ENCODE peak calls at places on chromosomes 5 and 9, in ten cellular contexts. R is activated CD8-positive, alpha-beta memory T cell treated with anti-CD3 and anti-CD28 coated beads for 4 hours; P is NCI-H510A treated with DMSO at 0.1 percent for 48 hours; M is SK-MEL-5; I is stimulated activated CD8-positive, alpha-beta memory T cell treated with anti-CD3 and anti-CD28 coated beads, Interleukin-7, amount 100 ng/mL, for 24 hours; F is NCI-H526 treated with DMSO at 0.1 percent for 48 hours; G is IMR-90; S is cardiac septum; V is cardiac muscle cell; O is upper lobe of left lung. X is an unnamed sample.

GRCh38 chr5:146447734-146448380 is 724 bp downstream of the TCERG1 start:
- DNase-seq in R (peak), P (no peak), M (peak), I (no peak), F (no peak), G (peak), S (no peak), V (peak), O (no peak), X (no peak)

GRCh38 chr9:88722753-88723152 is 187.8 kb downstream of the NXNL2 start:
- DNase-seq in R (no peak), P (no peak), M (peak), I (no peak), F (no peak), G (peak), S (no peak), V (peak), O (no peak), X (no peak)

GRCh38 chr9:73270967-73271722 is 119.5 kb downstream of the ANXA1 start:
- DNase-seq in R (no peak), P (no peak), M (peak), I (no peak), F (no peak), G (peak), S (no peak), V (peak), O (no peak), X (no peak)

GRCh38 chr9:95025213-95026170 is 292.0 kb downstream of the FANCC start:
- DNase-seq in R (no peak), P (peak), M (peak), I (no peak), F (peak), G (peak), S (no peak), V (peak), O (peak), X (no peak)

GRCh38 chr9:21709464-21710058 is 92.9 kb upstream of the MTAP start:
- DNase-seq in R (peak), P (peak), M (no peak), I (peak), F (peak), G (peak), S (no peak), V (peak), O (peak), X (peak)

GRCh38 chr9:131274674-131275331 is 1.5 kb downstream of the FAM78A start:
- DNase-seq in R (no peak), P (no peak), M (no peak), I (no peak), F (no peak), G (no peak), S (peak), V (no peak), O (peak), X (no peak)

GRCh38 chr5:179827684-179828083 is 7.0 kb downstream of the SQSTM1 start:
- DNase-seq in R (no peak), P (no peak), M (no peak), I (no peak), F (no peak), G (peak), S (no peak), V (no peak), O (peak), X (no peak)

GRCh38 chr9:22114956-22115355 is 105.9 kb upstream of the CDKN2B start:
- DNase-seq in R (no peak), P (no peak), M (no peak), I (no peak), F (no peak), G (peak), S (no peak), V (no peak), O (no peak), X (no peak)

GRCh38 chr5:173303878-173304590 is 24.2 kb downstream of the STC2 start:
- DNase-seq in R (no peak), P (no peak), M (no peak), I (no peak), F (no peak), G (peak), S (no peak), V (no peak), O (no peak), X (no peak)

GRCh38 chr5:158606228-158606627 is 493.5 kb downstream of the EBF1 start:
- DNase-seq in R (no peak), P (no peak), M (no peak), I (no peak), F (no peak), G (no peak), S (no peak), V (no peak), O (no peak), X (no peak)

GRCh38 chr5:60633336-60633735 is 66.6 kb downstream of the DEPDC1B start:
- DNase-seq in R (no peak), P (no peak), M (no peak), I (no peak), F (no peak), G (peak), S (no peak), V (peak), O (no peak), X (no peak)

GRCh38 chr5:107396351-107396690 is 274.4 kb downstream of the EFNA5 start:
- DNase-seq in R (no peak), P (no peak), M (no peak), I (no peak), F (no peak), G (no peak), S (no peak), V (no peak), O (no peak), X (no peak)

GRCh38 chr9:136275655-136276429 is 28.1 kb downstream of the CCDC187 start:
- DNase-seq in R (no peak), P (no peak), M (no peak), I (no peak), F (no peak), G (no peak), S (no peak), V (no peak), O (no peak), X (no peak)

GRCh38 chr9:128905964-128906363 is 14.8 kb upstream of the PHYHD1 start:
- DNase-seq in R (no peak), P (no peak), M (no peak), I (no peak), F (no peak), G (no peak), S (no peak), V (no peak), O (no peak), X (no peak)

GRCh38 chr9:126055386-126055785 is 271.2 kb upstream of the MVB12B start:
- DNase-seq in R (no peak), P (no peak), M (no peak), I (no peak), F (no peak), G (peak), S (peak), V (peak), O (no peak), X (no peak)

GRCh38 chr9:92980085-92980745 is 32.9 kb downstream of the FGD3 start:
- DNase-seq in R (no peak), P (no peak), M (no peak), I (no peak), F (no peak), G (no peak), S (peak), V (no peak), O (no peak), X (no peak)

GRCh38 chr5:119388619-119389190 is 32.9 kb downstream of the TNFAIP8 start:
- DNase-seq in R (no peak), P (no peak), M (no peak), I (no peak), F (no peak), G (no peak), S (no peak), V (no peak), O (no peak), X (no peak)

X was measured in omental fat pad.